ENCODE peak calls at places on chromosomes 16 and 17, in six cellular contexts. One of them, this sample, is unnamed.

GRCh38 chr17:63476857-63477470 is at the start of gene ACE:
- DNase-seq in lower leg skin: no peak
- DNase-seq in neural progenitor cell: peak; percentile 76
- DNase-seq in fibroblast of lung: peak; percentile 32
- DNase-seq in upper lobe of right lung: peak; percentile 76
- DNase-seq in mucosa of descending colon: peak; percentile 80
- DNase-seq in this sample: no peak

GRCh38 chr17:81567191-81567590 is 15.0 kb upstream of the FAAP100 start:
- DNase-seq in lower leg skin: no peak
- DNase-seq in neural progenitor cell: no peak
- DNase-seq in fibroblast of lung: no peak
- DNase-seq in upper lobe of right lung: no peak
- DNase-seq in mucosa of descending colon: peak; percentile 1
- DNase-seq in this sample: no peak

GRCh38 chr16:47970291-47970931 is 185.4 kb downstream of the ABCC12 start:
- DNase-seq in lower leg skin: no peak
- DNase-seq in neural progenitor cell: peak; percentile 88
- DNase-seq in fibroblast of lung: peak; percentile 48
- DNase-seq in upper lobe of right lung: no peak
- DNase-seq in mucosa of descending colon: no peak
- DNase-seq in this sample: no peak

GRCh38 chr17:55726440-55726839 is 3.8 kb upstream of the TMEM100 start:
- DNase-seq in lower leg skin: peak; percentile 94
- DNase-seq in neural progenitor cell: no peak
- DNase-seq in fibroblast of lung: peak; percentile 93
- DNase-seq in upper lobe of right lung: no peak
- DNase-seq in mucosa of descending colon: no peak
- DNase-seq in this sample: peak; percentile 94

GRCh38 chr16:82152192-82152591 is 17.8 kb downstream of the MPHOSPH6 start:
- DNase-seq in lower leg skin: no peak
- DNase-seq in neural progenitor cell: no peak
- DNase-seq in fibroblast of lung: peak; percentile 24
- DNase-seq in upper lobe of right lung: no peak
- DNase-seq in mucosa of descending colon: no peak
- DNase-seq in this sample: no peak

GRCh38 chr16:83606486-83607030 is 201.2 kb upstream of the HSBP1 start:
- DNase-seq in lower leg skin: no peak
- DNase-seq in neural progenitor cell: no peak
- DNase-seq in fibroblast of lung: no peak
- DNase-seq in upper lobe of right lung: no peak
- DNase-seq in mucosa of descending colon: no peak
- DNase-seq in this sample: no peak

GRCh38 chr17:81018044-81018802 is 16.7 kb upstream of the BAIAP2 start:
- DNase-seq in lower leg skin: no peak
- DNase-seq in neural progenitor cell: peak; percentile 82
- DNase-seq in fibroblast of lung: peak; percentile 59
- DNase-seq in upper lobe of right lung: peak; percentile 61
- DNase-seq in mucosa of descending colon: peak; percentile 57
- DNase-seq in this sample: no peak

GRCh38 chr17:57580055-57580739 is 164.9 kb downstream of the CCDC182 start:
- DNase-seq in lower leg skin: no peak
- DNase-seq in neural progenitor cell: peak; percentile 38
- DNase-seq in fibroblast of lung: no peak
- DNase-seq in upper lobe of right lung: no peak
- DNase-seq in mucosa of descending colon: no peak
- DNase-seq in this sample: no peak

GRCh38 chr16:30934827-30935557 is 11.6 kb downstream of the FBXL19 start:
- DNase-seq in lower leg skin: peak; percentile 88
- DNase-seq in neural progenitor cell: peak; percentile 74
- DNase-seq in fibroblast of lung: peak; percentile 35
- DNase-seq in upper lobe of right lung: no peak
- DNase-seq in mucosa of descending colon: no peak
- DNase-seq in this sample: no peak

GRCh38 chr17:46742539-46743270 is 75.8 kb downstream of the WNT3 start:
- DNase-seq in lower leg skin: no peak
- DNase-seq in neural progenitor cell: no peak
- DNase-seq in fibroblast of lung: peak; percentile 87
- DNase-seq in upper lobe of right lung: no peak
- DNase-seq in mucosa of descending colon: no peak
- DNase-seq in this sample: peak; percentile 52

GRCh38 chr17:596287-596686 is 118.4 kb downstream of the VPS53 start:
- DNase-seq in lower leg skin: peak; percentile 61
- DNase-seq in neural progenitor cell: no peak
- DNase-seq in fibroblast of lung: peak; percentile 32
- DNase-seq in upper lobe of right lung: no peak
- DNase-seq in mucosa of descending colon: no peak
- DNase-seq in this sample: no peak

GRCh38 chr17:64783556-64784352 is 121.6 kb upstream of the SMURF2 start:
- DNase-seq in lower leg skin: peak; percentile 84
- DNase-seq in neural progenitor cell: no peak
- DNase-seq in fibroblast of lung: no peak
- DNase-seq in upper lobe of right lung: no peak
- DNase-seq in mucosa of descending colon: peak; percentile 48
- DNase-seq in this sample: no peak

GRCh38 chr17:81399481-81400153 is 4.4 kb downstream of the BAHCC1 start:
- DNase-seq in lower leg skin: no peak
- DNase-seq in neural progenitor cell: no peak
- DNase-seq in fibroblast of lung: no peak
- DNase-seq in upper lobe of right lung: no peak
- DNase-seq in mucosa of descending colon: no peak
- DNase-seq in this sample: no peak

GRCh38 chr16:86285938-86286921 is 224.1 kb upstream of the FOXF1 start:
- DNase-seq in lower leg skin: peak; percentile 78
- DNase-seq in neural progenitor cell: peak; percentile 33
- DNase-seq in fibroblast of lung: peak; percentile 30
- DNase-seq in upper lobe of right lung: no peak
- DNase-seq in mucosa of descending colon: no peak
- DNase-seq in this sample: no peak

GRCh38 chr17:72388765-72389473 is 268.1 kb downstream of the SOX9 start:
- DNase-seq in lower leg skin: no peak
- DNase-seq in neural progenitor cell: no peak
- DNase-seq in fibroblast of lung: peak; percentile 67
- DNase-seq in upper lobe of right lung: no peak
- DNase-seq in mucosa of descending colon: no peak
- DNase-seq in this sample: no peak

GRCh38 chr17:40530988-40531971 is 29.9 kb upstream of the TNS4 start:
- DNase-seq in lower leg skin: peak; percentile 85
- DNase-seq in neural progenitor cell: no peak
- DNase-seq in fibroblast of lung: no peak
- DNase-seq in upper lobe of right lung: peak; percentile 57
- DNase-seq in mucosa of descending colon: no peak
- DNase-seq in this sample: no peak

GRCh38 chr17:67558740-67559380 is 158.9 kb upstream of the NOL11 start:
- DNase-seq in lower leg skin: peak; percentile 20
- DNase-seq in neural progenitor cell: no peak
- DNase-seq in fibroblast of lung: no peak
- DNase-seq in upper lobe of right lung: no peak
- DNase-seq in mucosa of descending colon: no peak
- DNase-seq in this sample: peak; percentile 41

GRCh38 chr17:38451030-38451839 is 23.0 kb downstream of the ARHGAP23 start:
- DNase-seq in lower leg skin: no peak
- DNase-seq in neural progenitor cell: peak; percentile 68
- DNase-seq in fibroblast of lung: peak; percentile 89
- DNase-seq in upper lobe of right lung: no peak
- DNase-seq in mucosa of descending colon: no peak
- DNase-seq in this sample: no peak

GRCh38 chr17:40111221-40112128 is 10.3 kb upstream of the MSL1 start:
- DNase-seq in lower leg skin: peak; percentile 97
- DNase-seq in neural progenitor cell: peak; percentile 93
- DNase-seq in fibroblast of lung: peak; percentile 98
- DNase-seq in upper lobe of right lung: peak; percentile 85
- DNase-seq in mucosa of descending colon: peak; percentile 90
- DNase-seq in this sample: peak; percentile 74

GRCh38 chr16:86494039-86494564 is 16.2 kb upstream of the FOXF1 start:
- DNase-seq in lower leg skin: no peak
- DNase-seq in neural progenitor cell: peak; percentile 60
- DNase-seq in fibroblast of lung: no peak
- DNase-seq in upper lobe of right lung: no peak
- DNase-seq in mucosa of descending colon: no peak
- DNase-seq in this sample: no peak

GRCh38 chr17:2157081-2157480 is 102.2 kb downstream of the HIC1 start:
- DNase-seq in lower leg skin: peak; percentile 52
- DNase-seq in neural progenitor cell: no peak
- DNase-seq in fibroblast of lung: peak; percentile 93
- DNase-seq in upper lobe of right lung: no peak
- DNase-seq in mucosa of descending colon: no peak
- DNase-seq in this sample: no peak

GRCh38 chr16:72236866-72237265 is 64.9 kb upstream of the PMFBP1 start:
- DNase-seq in lower leg skin: no peak
- DNase-seq in neural progenitor cell: no peak
- DNase-seq in fibroblast of lung: no peak
- DNase-seq in upper lobe of right lung: no peak
- DNase-seq in mucosa of descending colon: no peak
- DNase-seq in this sample: no peak

GRCh38 chr17:27455914-27456680 is at the start of gene KSR1:
- DNase-seq in lower leg skin: peak; percentile 96
- DNase-seq in neural progenitor cell: peak; percentile 97
- DNase-seq in fibroblast of lung: peak; percentile 67
- DNase-seq in upper lobe of right lung: peak; percentile 94
- DNase-seq in mucosa of descending colon: peak; percentile 91
- DNase-seq in this sample: no peak

GRCh38 chr17:46191332-46192210 is 1.7 kb downstream of the KANSL1 start:
- DNase-seq in lower leg skin: no peak
- DNase-seq in neural progenitor cell: peak; percentile 74
- DNase-seq in fibroblast of lung: peak; percentile 35
- DNase-seq in upper lobe of right lung: no peak
- DNase-seq in mucosa of descending colon: no peak
- DNase-seq in this sample: no peak

GRCh38 chr17:50620848-50621247 is 13.8 kb upstream of the ABCC3 start:
- DNase-seq in lower leg skin: no peak
- DNase-seq in neural progenitor cell: peak; percentile 49
- DNase-seq in fibroblast of lung: no peak
- DNase-seq in upper lobe of right lung: no peak
- DNase-seq in mucosa of descending colon: no peak
- DNase-seq in this sample: no peak
- TF ChIP-seq CTCF in lower leg skin: no peak
- TF ChIP-seq CTCF in neural progenitor cell: peak; percentile 49
- TF ChIP-seq CTCF in fibroblast of lung: no peak
- TF ChIP-seq CTCF in upper lobe of right lung: no peak
- TF ChIP-seq CTCF in mucosa of descending colon: no peak
- TF ChIP-seq CTCF in this sample: no peak

DNA sequence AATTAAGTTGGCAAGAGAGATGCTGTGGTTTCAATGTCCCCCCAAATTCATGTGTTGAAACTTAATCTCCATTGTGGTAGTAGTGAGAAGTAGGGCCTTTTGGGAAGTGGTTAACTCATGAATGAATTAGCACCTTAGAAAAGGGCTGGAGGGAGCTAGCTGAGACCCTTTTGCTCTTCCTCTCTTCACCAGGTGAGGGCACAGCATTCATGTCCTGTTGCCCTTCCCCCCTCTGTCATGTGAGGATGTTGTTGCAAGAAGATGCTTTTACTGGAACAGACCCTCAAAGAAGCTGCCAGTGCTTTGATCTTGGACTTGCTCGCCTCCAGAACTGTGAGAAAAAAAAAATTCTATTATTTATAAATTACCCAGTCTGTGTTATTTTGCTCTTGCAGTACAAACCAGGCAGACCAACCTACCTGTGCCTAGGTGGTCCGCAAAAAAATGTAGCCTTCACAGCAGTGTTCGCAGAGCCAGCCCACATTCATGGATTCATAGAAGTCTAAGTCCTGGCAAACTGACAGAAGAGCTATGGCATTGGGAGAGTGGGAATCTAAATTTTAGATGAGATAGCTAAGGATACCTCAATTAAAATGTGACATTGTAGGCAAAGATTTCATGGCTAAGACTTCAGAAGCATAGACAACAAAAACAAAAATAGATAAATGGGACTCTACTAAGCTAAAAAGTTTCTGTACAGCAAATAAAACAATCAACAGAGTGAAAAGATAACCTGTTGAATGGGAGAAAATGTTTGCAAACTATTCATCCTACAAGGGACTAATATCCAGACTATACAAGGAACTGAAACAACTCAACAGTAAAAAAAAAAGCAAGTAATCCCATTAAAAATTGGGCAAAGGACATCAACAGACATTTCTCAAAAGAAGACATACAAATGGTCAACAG is 32.0 kb upstream of the ABCA5 start:
- DNase-seq in lower leg skin: no peak
- DNase-seq in neural progenitor cell: peak; percentile 61
- DNase-seq in fibroblast of lung: no peak
- DNase-seq in upper lobe of right lung: no peak
- DNase-seq in mucosa of descending colon: no peak
- DNase-seq in this sample: no peak
- TF ChIP-seq CTCF in lower leg skin: no peak
- TF ChIP-seq CTCF in neural progenitor cell: peak; percentile 57
- TF ChIP-seq CTCF in fibroblast of lung: no peak
- TF ChIP-seq CTCF in upper lobe of right lung: no peak
- TF ChIP-seq CTCF in mucosa of descending colon: no peak
- TF ChIP-seq CTCF in this sample: no peak

GRCh38 chr17:7081341-7082062 is 1.5 kb upstream of the CLEC10A start:
- DNase-seq in lower leg skin: peak; percentile 80
- DNase-seq in neural progenitor cell: no peak
- DNase-seq in fibroblast of lung: no peak
- DNase-seq in upper lobe of right lung: no peak
- DNase-seq in mucosa of descending colon: no peak
- DNase-seq in this sample: no peak

GRCh38 chr17:7080445-7081041 is 492 bp upstream of the CLEC10A start:
- DNase-seq in lower leg skin: no peak
- DNase-seq in neural progenitor cell: no peak
- DNase-seq in fibroblast of lung: no peak
- DNase-seq in upper lobe of right lung: no peak
- DNase-seq in mucosa of descending colon: no peak
- DNase-seq in this sample: no peak

GRCh38 chr17:7083592-7083991 is 3.5 kb upstream of the CLEC10A start:
- DNase-seq in lower leg skin: peak; percentile 29
- DNase-seq in neural progenitor cell: no peak
- DNase-seq in fibroblast of lung: peak; percentile 56
- DNase-seq in upper lobe of right lung: no peak
- DNase-seq in mucosa of descending colon: no peak
- DNase-seq in this sample: no peak

GRCh38 chr17:7079581-7080444 is at the start of gene CLEC10A:
- DNase-seq in lower leg skin: peak; percentile 61
- DNase-seq in neural progenitor cell: no peak
- DNase-seq in fibroblast of lung: no peak
- DNase-seq in upper lobe of right lung: no peak
- DNase-seq in mucosa of descending colon: no peak
- DNase-seq in this sample: no peak

DNA sequence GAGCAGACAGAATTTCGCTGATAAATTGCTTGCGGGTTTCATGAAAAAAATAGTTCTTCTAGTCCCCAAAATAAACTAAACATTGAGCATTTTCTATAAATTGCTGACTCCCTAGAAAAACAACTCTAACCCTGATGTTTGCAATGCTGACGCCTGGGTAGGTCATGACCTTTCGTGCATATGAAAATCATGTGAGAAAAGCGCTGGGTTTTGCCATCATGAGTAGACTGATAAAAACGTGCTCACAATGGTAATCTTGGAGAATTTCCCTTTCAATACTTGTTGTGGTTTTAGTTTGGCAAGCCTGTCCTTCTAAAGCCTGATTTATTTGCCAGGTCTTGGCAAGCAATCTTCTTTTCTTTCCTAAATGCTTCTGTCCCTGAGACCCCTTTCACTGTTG is 4.0 kb upstream of the CLEC10A start:
- DNase-seq in lower leg skin: no peak
- DNase-seq in neural progenitor cell: no peak
- DNase-seq in fibroblast of lung: peak; percentile 38
- DNase-seq in upper lobe of right lung: no peak
- DNase-seq in mucosa of descending colon: no peak
- DNase-seq in this sample: no peak
- TF ChIP-seq CTCF in lower leg skin: no peak
- TF ChIP-seq CTCF in neural progenitor cell: no peak
- TF ChIP-seq CTCF in fibroblast of lung: no peak
- TF ChIP-seq CTCF in upper lobe of right lung: no peak
- TF ChIP-seq CTCF in mucosa of descending colon: no peak
- TF ChIP-seq CTCF in this sample: no peak

GRCh38 chr16:66562409-66562808 is 3.8 kb upstream of the CMTM1 start:
- DNase-seq in lower leg skin: no peak
- DNase-seq in neural progenitor cell: no peak
- DNase-seq in fibroblast of lung: no peak
- DNase-seq in upper lobe of right lung: no peak
- DNase-seq in mucosa of descending colon: no peak
- DNase-seq in this sample: no peak
- TF ChIP-seq CTCF in lower leg skin: no peak
- TF ChIP-seq CTCF in neural progenitor cell: no peak
- TF ChIP-seq CTCF in fibroblast of lung: no peak
- TF ChIP-seq CTCF in upper lobe of right lung: no peak
- TF ChIP-seq CTCF in mucosa of descending colon: no peak
- TF ChIP-seq CTCF in this sample: no peak